ENCODE peak calls at places on chromosomes 6 and 20, in six cellular contexts. One of them, this sample, is unnamed. For H3K4me1, the result is how much of the 10 kb centered on the place peaks cover.

GRCh38 chr6:169843991-169844390 is 92.6 kb downstream of the ERMARD start:
- DNase-seq in CD8-positive, alpha-beta T cell: no peak
- DNase-seq in adrenal gland: peak
- DNase-seq in breast epithelium: no peak
- DNase-seq in IMR-90: no peak
- DNase-seq in testis: no peak
- DNase-seq in this sample: no peak

GRCh38 chr20:59004763-59005522 is 2.1 kb downstream of the CTSZ start:
- DNase-seq in CD8-positive, alpha-beta T cell: no peak
- DNase-seq in adrenal gland: peak
- DNase-seq in breast epithelium: peak
- DNase-seq in IMR-90: no peak
- DNase-seq in testis: peak
- DNase-seq in this sample: peak

GRCh38 chr6:43735642-43736199 is 34.3 kb upstream of the VEGFA start:
- DNase-seq in CD8-positive, alpha-beta T cell: no peak
- DNase-seq in adrenal gland: no peak
- DNase-seq in breast epithelium: no peak
- DNase-seq in IMR-90: no peak
- DNase-seq in testis: no peak
- DNase-seq in this sample: no peak

GRCh38 chr6:6875818-6876470 is 231.8 kb upstream of the RREB1 start:
- DNase-seq in CD8-positive, alpha-beta T cell: no peak
- DNase-seq in adrenal gland: no peak
- DNase-seq in breast epithelium: no peak
- DNase-seq in IMR-90: peak
- DNase-seq in testis: no peak
- DNase-seq in this sample: no peak

GRCh38 chr6:143236151-143236788 is 175.6 kb downstream of the AIG1 start:
- DNase-seq in CD8-positive, alpha-beta T cell: no peak
- DNase-seq in adrenal gland: peak
- DNase-seq in breast epithelium: no peak
- DNase-seq in IMR-90: peak
- DNase-seq in testis: no peak
- DNase-seq in this sample: no peak

GRCh38 chr6:111973897-111974639 is 79.8 kb upstream of the CCN6 start:
- DNase-seq in CD8-positive, alpha-beta T cell: no peak
- DNase-seq in adrenal gland: no peak
- DNase-seq in breast epithelium: no peak
- DNase-seq in IMR-90: peak
- DNase-seq in testis: no peak
- DNase-seq in this sample: no peak

GRCh38 chr6:33718713-33719112 is 7.2 kb upstream of the UQCC2 start:
- DNase-seq in CD8-positive, alpha-beta T cell: no peak
- DNase-seq in adrenal gland: no peak
- DNase-seq in breast epithelium: no peak
- DNase-seq in IMR-90: no peak
- DNase-seq in testis: no peak
- DNase-seq in this sample: no peak

GRCh38 chr20:62554214-62554897 is 78.6 kb upstream of the GATA5 start:
- DNase-seq in CD8-positive, alpha-beta T cell: no peak
- DNase-seq in adrenal gland: no peak
- DNase-seq in breast epithelium: no peak
- DNase-seq in IMR-90: no peak
- DNase-seq in testis: no peak
- DNase-seq in this sample: no peak

GRCh38 chr6:69867075-69867911 is 937 bp downstream of the COL19A1 start:
- DNase-seq in CD8-positive, alpha-beta T cell: peak
- DNase-seq in adrenal gland: peak
- DNase-seq in breast epithelium: no peak
- DNase-seq in IMR-90: peak
- DNase-seq in testis: peak
- DNase-seq in this sample: peak

GRCh38 chr6:142566628-142567396 is 265.0 kb downstream of the ADGRG6 start:
- DNase-seq in CD8-positive, alpha-beta T cell: peak
- DNase-seq in adrenal gland: peak
- DNase-seq in breast epithelium: no peak
- DNase-seq in IMR-90: peak
- DNase-seq in testis: peak
- DNase-seq in this sample: peak

GRCh38 chr6:136051140-136051775 is 198.9 kb downstream of the MTFR2 start:
- DNase-seq in CD8-positive, alpha-beta T cell: no peak
- DNase-seq in adrenal gland: peak
- DNase-seq in breast epithelium: no peak
- DNase-seq in IMR-90: peak
- DNase-seq in testis: no peak
- DNase-seq in this sample: no peak

GRCh38 chr6:167678102-167679101 is 148.3 kb upstream of the AFDN start:
- DNase-seq in CD8-positive, alpha-beta T cell: no peak
- DNase-seq in adrenal gland: no peak
- DNase-seq in breast epithelium: no peak
- DNase-seq in IMR-90: no peak
- DNase-seq in testis: peak
- DNase-seq in this sample: peak

GRCh38 chr6:9502991-9503761 is 911.7 kb downstream of the TFAP2A start:
- DNase-seq in CD8-positive, alpha-beta T cell: no peak
- DNase-seq in adrenal gland: no peak
- DNase-seq in breast epithelium: no peak
- DNase-seq in IMR-90: peak
- DNase-seq in testis: no peak
- DNase-seq in this sample: no peak

GRCh38 chr6:113048741-113049140 is 701.6 kb downstream of the RFPL4B start:
- DNase-seq in CD8-positive, alpha-beta T cell: no peak
- DNase-seq in adrenal gland: no peak
- DNase-seq in breast epithelium: no peak
- DNase-seq in IMR-90: peak
- DNase-seq in testis: no peak
- DNase-seq in this sample: no peak
- H3K4me1 ChIP-seq in CD8-positive, alpha-beta T cell: under half
- H3K4me1 ChIP-seq in adrenal gland: under half
- H3K4me1 ChIP-seq in breast epithelium: under half
- H3K4me1 ChIP-seq in IMR-90: under half
- H3K4me1 ChIP-seq in testis: under half
- H3K4me1 ChIP-seq in this sample: under half

GRCh38 chr6:122803056-122803695 is 14.1 kb downstream of the SMPDL3A start:
- DNase-seq in CD8-positive, alpha-beta T cell: no peak
- DNase-seq in adrenal gland: no peak
- DNase-seq in breast epithelium: no peak
- DNase-seq in IMR-90: peak
- DNase-seq in testis: no peak
- DNase-seq in this sample: no peak
- H3K4me1 ChIP-seq in CD8-positive, alpha-beta T cell: under half
- H3K4me1 ChIP-seq in adrenal gland: under half
- H3K4me1 ChIP-seq in breast epithelium: under half
- H3K4me1 ChIP-seq in IMR-90: under half
- H3K4me1 ChIP-seq in testis: under half
- H3K4me1 ChIP-seq in this sample: under half

DNA sequence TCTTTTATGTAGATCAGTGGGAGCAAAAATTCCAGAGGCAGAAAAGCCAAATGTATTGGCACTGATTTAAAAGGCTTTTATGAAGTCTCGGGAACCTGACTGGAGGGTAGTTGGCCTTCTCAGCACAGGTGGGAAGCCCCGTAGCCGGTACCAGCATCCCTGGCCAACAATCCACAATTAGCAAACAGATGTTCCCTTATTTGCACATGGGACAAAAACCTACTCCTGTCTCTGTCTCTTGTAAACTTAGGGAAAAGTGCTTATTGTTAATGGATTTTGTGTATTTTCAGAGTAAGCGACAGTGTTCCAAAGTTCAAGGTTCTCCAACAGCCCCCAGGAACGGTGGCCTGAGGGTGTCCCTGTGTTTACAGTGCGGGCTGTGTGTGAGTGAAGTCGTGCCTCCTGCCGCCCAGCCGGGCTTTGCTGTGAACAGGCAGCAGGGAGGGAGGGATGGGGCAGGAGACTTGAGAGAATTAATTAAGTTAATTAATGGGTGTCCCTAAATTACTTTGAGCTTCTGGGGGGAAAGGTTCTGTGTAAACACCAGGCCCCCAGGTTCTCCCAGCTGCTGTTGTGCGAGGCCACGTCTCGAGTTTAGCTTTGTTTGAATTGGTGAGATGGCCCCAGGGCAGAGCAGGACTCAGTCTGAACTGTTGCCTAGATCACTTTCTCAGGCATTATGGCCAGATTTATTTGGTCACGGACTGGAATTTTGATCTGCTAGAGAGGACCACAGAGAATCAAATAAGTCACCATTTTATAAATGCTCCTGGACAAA is 3.9 kb downstream of the SYNJ2 start:
- DNase-seq in CD8-positive, alpha-beta T cell: no peak
- DNase-seq in adrenal gland: no peak
- DNase-seq in breast epithelium: peak
- DNase-seq in IMR-90: no peak
- DNase-seq in testis: no peak
- DNase-seq in this sample: peak
- H3K4me1 ChIP-seq in CD8-positive, alpha-beta T cell: half or more
- H3K4me1 ChIP-seq in adrenal gland: under half
- H3K4me1 ChIP-seq in breast epithelium: under half
- H3K4me1 ChIP-seq in IMR-90: half or more
- H3K4me1 ChIP-seq in testis: under half
- H3K4me1 ChIP-seq in this sample: half or more

DNA sequence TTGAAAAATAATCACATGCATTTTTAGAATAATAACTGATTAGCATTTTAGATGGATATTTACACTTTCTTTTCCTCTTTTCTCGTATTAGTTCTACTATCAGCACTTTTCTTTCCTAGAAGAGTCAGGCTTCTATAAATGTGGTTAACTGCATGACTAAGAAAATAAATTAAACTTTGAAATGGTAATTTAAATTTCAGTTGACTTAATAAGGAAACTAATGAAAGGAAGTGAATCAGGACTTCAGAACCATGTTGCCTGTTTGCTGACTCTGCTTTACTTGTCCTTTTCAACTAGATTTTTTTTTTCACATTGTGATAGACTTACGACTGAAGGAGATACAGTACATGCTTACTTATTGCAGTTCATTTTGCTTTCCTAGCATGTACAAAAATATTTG is 1258.2 kb upstream of the EYS start:
- DNase-seq in CD8-positive, alpha-beta T cell: no peak
- DNase-seq in adrenal gland: no peak
- DNase-seq in breast epithelium: no peak
- DNase-seq in IMR-90: no peak
- DNase-seq in testis: no peak
- DNase-seq in this sample: no peak
- H3K4me1 ChIP-seq in CD8-positive, alpha-beta T cell: under half
- H3K4me1 ChIP-seq in adrenal gland: under half
- H3K4me1 ChIP-seq in breast epithelium: under half
- H3K4me1 ChIP-seq in IMR-90: under half
- H3K4me1 ChIP-seq in testis: under half
- H3K4me1 ChIP-seq in this sample: under half

GRCh38 chr6:118086189-118086588 is 179.1 kb downstream of the SLC35F1 start:
- DNase-seq in CD8-positive, alpha-beta T cell: no peak
- DNase-seq in adrenal gland: no peak
- DNase-seq in breast epithelium: no peak
- DNase-seq in IMR-90: no peak
- DNase-seq in testis: no peak
- DNase-seq in this sample: no peak
- H3K4me1 ChIP-seq in CD8-positive, alpha-beta T cell: under half
- H3K4me1 ChIP-seq in adrenal gland: under half
- H3K4me1 ChIP-seq in breast epithelium: under half
- H3K4me1 ChIP-seq in IMR-90: under half
- H3K4me1 ChIP-seq in testis: under half
- H3K4me1 ChIP-seq in this sample: under half

GRCh38 chr6:83430606-83431544 is at the start of gene ME1:
- DNase-seq in CD8-positive, alpha-beta T cell: peak
- DNase-seq in adrenal gland: peak
- DNase-seq in breast epithelium: no peak
- DNase-seq in IMR-90: peak
- DNase-seq in testis: peak
- DNase-seq in this sample: no peak
- H3K4me1 ChIP-seq in CD8-positive, alpha-beta T cell: under half
- H3K4me1 ChIP-seq in adrenal gland: under half
- H3K4me1 ChIP-seq in breast epithelium: under half
- H3K4me1 ChIP-seq in IMR-90: under half
- H3K4me1 ChIP-seq in testis: under half
- H3K4me1 ChIP-seq in this sample: under half

GRCh38 chr6:12391472-12391871 is 101.3 kb downstream of the EDN1 start:
- DNase-seq in CD8-positive, alpha-beta T cell: no peak
- DNase-seq in adrenal gland: no peak
- DNase-seq in breast epithelium: no peak
- DNase-seq in IMR-90: no peak
- DNase-seq in testis: no peak
- DNase-seq in this sample: peak
- H3K4me1 ChIP-seq in CD8-positive, alpha-beta T cell: under half
- H3K4me1 ChIP-seq in adrenal gland: under half
- H3K4me1 ChIP-seq in breast epithelium: under half
- H3K4me1 ChIP-seq in IMR-90: under half
- H3K4me1 ChIP-seq in testis: under half
- H3K4me1 ChIP-seq in this sample: under half

DNA sequence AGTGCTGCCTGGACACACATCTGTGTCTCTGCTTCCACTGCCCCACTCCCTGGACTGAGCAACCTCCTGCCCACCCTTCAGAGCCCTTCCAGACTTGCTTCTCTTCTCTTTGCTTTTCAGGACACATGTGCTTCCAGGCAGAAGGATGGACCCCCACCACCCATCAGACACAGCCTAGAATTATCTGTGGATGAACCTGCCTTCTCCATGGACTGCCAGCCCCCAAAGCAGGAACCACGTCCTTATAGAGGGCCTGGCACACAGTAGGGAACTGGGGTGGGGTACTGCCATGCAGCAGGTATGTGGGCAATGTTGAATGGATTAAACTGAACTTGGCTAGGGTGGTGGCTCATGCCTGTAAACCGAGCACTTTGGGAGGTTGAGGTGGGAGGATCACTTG is 3.6 kb downstream of the KIAA1755 start:
- DNase-seq in CD8-positive, alpha-beta T cell: no peak
- DNase-seq in adrenal gland: no peak
- DNase-seq in breast epithelium: no peak
- DNase-seq in IMR-90: no peak
- DNase-seq in testis: no peak
- DNase-seq in this sample: no peak
- H3K4me1 ChIP-seq in CD8-positive, alpha-beta T cell: under half
- H3K4me1 ChIP-seq in adrenal gland: under half
- H3K4me1 ChIP-seq in breast epithelium: under half
- H3K4me1 ChIP-seq in IMR-90: under half
- H3K4me1 ChIP-seq in testis: under half
- H3K4me1 ChIP-seq in this sample: under half

GRCh38 chr20:61301995-61302525 is 50.0 kb downstream of the CDH4 start:
- DNase-seq in CD8-positive, alpha-beta T cell: no peak
- DNase-seq in adrenal gland: no peak
- DNase-seq in breast epithelium: no peak
- DNase-seq in IMR-90: no peak
- DNase-seq in testis: no peak
- DNase-seq in this sample: no peak

GRCh38 chr20:61300741-61301140 is 48.7 kb downstream of the CDH4 start:
- DNase-seq in CD8-positive, alpha-beta T cell: no peak
- DNase-seq in adrenal gland: no peak
- DNase-seq in breast epithelium: no peak
- DNase-seq in IMR-90: no peak
- DNase-seq in testis: no peak
- DNase-seq in this sample: no peak

GRCh38 chr20:61304750-61305149 is 52.7 kb downstream of the CDH4 start:
- DNase-seq in CD8-positive, alpha-beta T cell: no peak
- DNase-seq in adrenal gland: no peak
- DNase-seq in breast epithelium: no peak
- DNase-seq in IMR-90: no peak
- DNase-seq in testis: no peak
- DNase-seq in this sample: no peak

GRCh38 chr20:61303217-61303616 is 51.2 kb downstream of the CDH4 start:
- DNase-seq in CD8-positive, alpha-beta T cell: no peak
- DNase-seq in adrenal gland: no peak
- DNase-seq in breast epithelium: no peak
- DNase-seq in IMR-90: no peak
- DNase-seq in testis: no peak
- DNase-seq in this sample: no peak

GRCh38 chr20:61303675-61304074 is 51.6 kb downstream of the CDH4 start:
- DNase-seq in CD8-positive, alpha-beta T cell: no peak
- DNase-seq in adrenal gland: no peak
- DNase-seq in breast epithelium: no peak
- DNase-seq in IMR-90: no peak
- DNase-seq in testis: peak
- DNase-seq in this sample: no peak
- H3K4me1 ChIP-seq in CD8-positive, alpha-beta T cell: under half
- H3K4me1 ChIP-seq in adrenal gland: under half
- H3K4me1 ChIP-seq in breast epithelium: under half
- H3K4me1 ChIP-seq in IMR-90: under half
- H3K4me1 ChIP-seq in testis: under half
- H3K4me1 ChIP-seq in this sample: under half

This sample was measured in HepG2.